ENCODE peak calls at places on chromosomes 11 and 22, in ten cellular contexts. One of them, this sample, is unnamed.
A peak's percentile ranks its signal among the peaks of the same experiment; 100 is the strongest.

GRCh38 chr22:39117585-39118191 is 20.6 kb downstream of the APOBEC3H start:
- DNase-seq in activated CD4-positive, alpha-beta T cell treated with anti-CD3 and anti-CD28 coated beads for 48 hours: peak; percentile 81
- DNase-seq in right lobe of liver: no peak
- DNase-seq in mesendoderm: peak; percentile 81
- DNase-seq in HEK293T: peak; percentile 43
- DNase-seq in HuH-7: peak; percentile 70
- DNase-seq in anterior cingulate cortex: no peak
- DNase-seq in activated naive CD4-positive, alpha-beta T cell treated with anti-CD3 and anti-CD28 coated beads, Interleukin-2, amount 50 U/mL, for 16 hours: peak; percentile 64
- DNase-seq in activated T-cell treated with anti-CD3 and anti-CD28 coated beads for 1 hour: peak; percentile 63
- DNase-seq in HAP-1: peak; percentile 77
- DNase-seq in this sample: peak; percentile 78

GRCh38 chr11:124961972-124962609 is 8.1 kb downstream of the CCDC15 start:
- DNase-seq in activated CD4-positive, alpha-beta T cell treated with anti-CD3 and anti-CD28 coated beads for 48 hours: no peak
- DNase-seq in right lobe of liver: no peak
- DNase-seq in mesendoderm: peak; percentile 73
- DNase-seq in HEK293T: peak; percentile 60
- DNase-seq in HuH-7: peak; percentile 37
- DNase-seq in anterior cingulate cortex: no peak
- DNase-seq in activated naive CD4-positive, alpha-beta T cell treated with anti-CD3 and anti-CD28 coated beads, Interleukin-2, amount 50 U/mL, for 16 hours: no peak
- DNase-seq in activated T-cell treated with anti-CD3 and anti-CD28 coated beads for 1 hour: no peak
- DNase-seq in HAP-1: peak; percentile 19
- DNase-seq in this sample: peak; percentile 88

GRCh38 chr11:35879361-35879760 is 64.5 kb upstream of the LDLRAD3 start:
- DNase-seq in activated CD4-positive, alpha-beta T cell treated with anti-CD3 and anti-CD28 coated beads for 48 hours: no peak
- DNase-seq in right lobe of liver: no peak
- DNase-seq in mesendoderm: peak; percentile 77
- DNase-seq in HEK293T: no peak
- DNase-seq in HuH-7: no peak
- DNase-seq in anterior cingulate cortex: no peak
- DNase-seq in activated naive CD4-positive, alpha-beta T cell treated with anti-CD3 and anti-CD28 coated beads, Interleukin-2, amount 50 U/mL, for 16 hours: no peak
- DNase-seq in activated T-cell treated with anti-CD3 and anti-CD28 coated beads for 1 hour: no peak
- DNase-seq in HAP-1: no peak
- DNase-seq in this sample: no peak

GRCh38 chr11:118180300-118180703 is 3.9 kb upstream of the SCN2B start:
- DNase-seq in activated CD4-positive, alpha-beta T cell treated with anti-CD3 and anti-CD28 coated beads for 48 hours: peak; percentile 35
- DNase-seq in right lobe of liver: peak; percentile 45
- DNase-seq in mesendoderm: peak; percentile 87
- DNase-seq in HEK293T: peak; percentile 71
- DNase-seq in HuH-7: no peak
- DNase-seq in anterior cingulate cortex: peak; percentile 91
- DNase-seq in activated naive CD4-positive, alpha-beta T cell treated with anti-CD3 and anti-CD28 coated beads, Interleukin-2, amount 50 U/mL, for 16 hours: no peak
- DNase-seq in activated T-cell treated with anti-CD3 and anti-CD28 coated beads for 1 hour: no peak
- DNase-seq in HAP-1: peak; percentile 75
- DNase-seq in this sample: peak; percentile 53

GRCh38 chr22:28783786-28784671 is 11.5 kb downstream of the CCDC117 start:
- DNase-seq in activated CD4-positive, alpha-beta T cell treated with anti-CD3 and anti-CD28 coated beads for 48 hours: no peak
- DNase-seq in right lobe of liver: no peak
- DNase-seq in mesendoderm: no peak
- DNase-seq in HEK293T: no peak
- DNase-seq in HuH-7: peak; percentile 92
- DNase-seq in anterior cingulate cortex: no peak
- DNase-seq in activated naive CD4-positive, alpha-beta T cell treated with anti-CD3 and anti-CD28 coated beads, Interleukin-2, amount 50 U/mL, for 16 hours: no peak
- DNase-seq in activated T-cell treated with anti-CD3 and anti-CD28 coated beads for 1 hour: no peak
- DNase-seq in HAP-1: no peak
- DNase-seq in this sample: no peak

GRCh38 chr11:74388678-74389327 is 9.4 kb downstream of the PGM2L1 start:
- DNase-seq in activated CD4-positive, alpha-beta T cell treated with anti-CD3 and anti-CD28 coated beads for 48 hours: peak; percentile 78
- DNase-seq in right lobe of liver: peak; percentile 68
- DNase-seq in mesendoderm: peak; percentile 82
- DNase-seq in HEK293T: peak; percentile 34
- DNase-seq in HuH-7: peak; percentile 23
- DNase-seq in anterior cingulate cortex: no peak
- DNase-seq in activated naive CD4-positive, alpha-beta T cell treated with anti-CD3 and anti-CD28 coated beads, Interleukin-2, amount 50 U/mL, for 16 hours: peak; percentile 69
- DNase-seq in activated T-cell treated with anti-CD3 and anti-CD28 coated beads for 1 hour: peak; percentile 59
- DNase-seq in HAP-1: peak; percentile 68
- DNase-seq in this sample: peak; percentile 80

GRCh38 chr11:33375688-33376311 is 118.6 kb downstream of the HIPK3 start:
- DNase-seq in activated CD4-positive, alpha-beta T cell treated with anti-CD3 and anti-CD28 coated beads for 48 hours: no peak
- DNase-seq in right lobe of liver: no peak
- DNase-seq in mesendoderm: peak; percentile 43
- DNase-seq in HEK293T: peak; percentile 20
- DNase-seq in HuH-7: no peak
- DNase-seq in anterior cingulate cortex: no peak
- DNase-seq in activated naive CD4-positive, alpha-beta T cell treated with anti-CD3 and anti-CD28 coated beads, Interleukin-2, amount 50 U/mL, for 16 hours: no peak
- DNase-seq in activated T-cell treated with anti-CD3 and anti-CD28 coated beads for 1 hour: no peak
- DNase-seq in HAP-1: peak; percentile 24
- DNase-seq in this sample: peak; percentile 45

GRCh38 chr11:94948070-94948617 is 25.2 kb downstream of the CWC15 start:
- DNase-seq in activated CD4-positive, alpha-beta T cell treated with anti-CD3 and anti-CD28 coated beads for 48 hours: no peak
- DNase-seq in right lobe of liver: no peak
- DNase-seq in mesendoderm: no peak
- DNase-seq in HEK293T: no peak
- DNase-seq in HuH-7: no peak
- DNase-seq in anterior cingulate cortex: no peak
- DNase-seq in activated naive CD4-positive, alpha-beta T cell treated with anti-CD3 and anti-CD28 coated beads, Interleukin-2, amount 50 U/mL, for 16 hours: no peak
- DNase-seq in activated T-cell treated with anti-CD3 and anti-CD28 coated beads for 1 hour: no peak
- DNase-seq in HAP-1: no peak
- DNase-seq in this sample: no peak

GRCh38 chr11:3014314-3014938 is 22.3 kb upstream of the NAP1L4 start:
- DNase-seq in activated CD4-positive, alpha-beta T cell treated with anti-CD3 and anti-CD28 coated beads for 48 hours: peak; percentile 63
- DNase-seq in right lobe of liver: no peak
- DNase-seq in mesendoderm: no peak
- DNase-seq in HEK293T: no peak
- DNase-seq in HuH-7: no peak
- DNase-seq in anterior cingulate cortex: no peak
- DNase-seq in activated naive CD4-positive, alpha-beta T cell treated with anti-CD3 and anti-CD28 coated beads, Interleukin-2, amount 50 U/mL, for 16 hours: peak; percentile 52
- DNase-seq in activated T-cell treated with anti-CD3 and anti-CD28 coated beads for 1 hour: peak; percentile 54
- DNase-seq in HAP-1: no peak
- DNase-seq in this sample: no peak

GRCh38 chr11:61516191-61516590 is 7.6 kb downstream of the LRRC10B start:
- DNase-seq in activated CD4-positive, alpha-beta T cell treated with anti-CD3 and anti-CD28 coated beads for 48 hours: no peak
- DNase-seq in right lobe of liver: no peak
- DNase-seq in mesendoderm: no peak
- DNase-seq in HEK293T: no peak
- DNase-seq in HuH-7: no peak
- DNase-seq in anterior cingulate cortex: no peak
- DNase-seq in activated naive CD4-positive, alpha-beta T cell treated with anti-CD3 and anti-CD28 coated beads, Interleukin-2, amount 50 U/mL, for 16 hours: no peak
- DNase-seq in activated T-cell treated with anti-CD3 and anti-CD28 coated beads for 1 hour: no peak
- DNase-seq in HAP-1: no peak
- DNase-seq in this sample: no peak

GRCh38 chr22:36192601-36193000 is 9.0 kb downstream of the APOL4 start:
- DNase-seq in activated CD4-positive, alpha-beta T cell treated with anti-CD3 and anti-CD28 coated beads for 48 hours: no peak
- DNase-seq in right lobe of liver: no peak
- DNase-seq in mesendoderm: no peak
- DNase-seq in HEK293T: no peak
- DNase-seq in HuH-7: no peak
- DNase-seq in anterior cingulate cortex: no peak
- DNase-seq in activated naive CD4-positive, alpha-beta T cell treated with anti-CD3 and anti-CD28 coated beads, Interleukin-2, amount 50 U/mL, for 16 hours: no peak
- DNase-seq in activated T-cell treated with anti-CD3 and anti-CD28 coated beads for 1 hour: no peak
- DNase-seq in HAP-1: peak; percentile 32
- DNase-seq in this sample: peak; percentile 49

GRCh38 chr11:68028802-68029475 is 1.5 kb upstream of the NDUFS8 start:
- DNase-seq in activated CD4-positive, alpha-beta T cell treated with anti-CD3 and anti-CD28 coated beads for 48 hours: no peak
- DNase-seq in right lobe of liver: no peak
- DNase-seq in mesendoderm: no peak
- DNase-seq in HEK293T: no peak
- DNase-seq in HuH-7: no peak
- DNase-seq in anterior cingulate cortex: no peak
- DNase-seq in activated naive CD4-positive, alpha-beta T cell treated with anti-CD3 and anti-CD28 coated beads, Interleukin-2, amount 50 U/mL, for 16 hours: no peak
- DNase-seq in activated T-cell treated with anti-CD3 and anti-CD28 coated beads for 1 hour: no peak
- DNase-seq in HAP-1: no peak
- DNase-seq in this sample: no peak

GRCh38 chr22:45859231-45860161 is 117.5 kb downstream of the WNT7B start:
- DNase-seq in activated CD4-positive, alpha-beta T cell treated with anti-CD3 and anti-CD28 coated beads for 48 hours: no peak
- DNase-seq in right lobe of liver: no peak
- DNase-seq in mesendoderm: no peak
- DNase-seq in HEK293T: no peak
- DNase-seq in HuH-7: no peak
- DNase-seq in anterior cingulate cortex: no peak
- DNase-seq in activated naive CD4-positive, alpha-beta T cell treated with anti-CD3 and anti-CD28 coated beads, Interleukin-2, amount 50 U/mL, for 16 hours: no peak
- DNase-seq in activated T-cell treated with anti-CD3 and anti-CD28 coated beads for 1 hour: no peak
- DNase-seq in HAP-1: no peak
- DNase-seq in this sample: no peak

GRCh38 chr11:11000546-11001283 is 142.9 kb upstream of the ZBED5 start:
- DNase-seq in activated CD4-positive, alpha-beta T cell treated with anti-CD3 and anti-CD28 coated beads for 48 hours: no peak
- DNase-seq in right lobe of liver: no peak
- DNase-seq in mesendoderm: no peak
- DNase-seq in HEK293T: no peak
- DNase-seq in HuH-7: no peak
- DNase-seq in anterior cingulate cortex: no peak
- DNase-seq in activated naive CD4-positive, alpha-beta T cell treated with anti-CD3 and anti-CD28 coated beads, Interleukin-2, amount 50 U/mL, for 16 hours: no peak
- DNase-seq in activated T-cell treated with anti-CD3 and anti-CD28 coated beads for 1 hour: no peak
- DNase-seq in HAP-1: no peak
- DNase-seq in this sample: no peak

GRCh38 chr11:1165256-1166041 is 7.7 kb downstream of the MUC5AC start:
- DNase-seq in activated CD4-positive, alpha-beta T cell treated with anti-CD3 and anti-CD28 coated beads for 48 hours: no peak
- DNase-seq in right lobe of liver: peak; percentile 39
- DNase-seq in mesendoderm: no peak
- DNase-seq in HEK293T: no peak
- DNase-seq in HuH-7: peak; percentile 13
- DNase-seq in anterior cingulate cortex: no peak
- DNase-seq in activated naive CD4-positive, alpha-beta T cell treated with anti-CD3 and anti-CD28 coated beads, Interleukin-2, amount 50 U/mL, for 16 hours: no peak
- DNase-seq in activated T-cell treated with anti-CD3 and anti-CD28 coated beads for 1 hour: no peak
- DNase-seq in HAP-1: no peak
- DNase-seq in this sample: no peak

GRCh38 chr22:19524170-19525115 is at the start of gene CLDN5:
- DNase-seq in activated CD4-positive, alpha-beta T cell treated with anti-CD3 and anti-CD28 coated beads for 48 hours: no peak
- DNase-seq in right lobe of liver: peak; percentile 57
- DNase-seq in mesendoderm: peak; percentile 26
- DNase-seq in HEK293T: peak; percentile 6
- DNase-seq in HuH-7: no peak
- DNase-seq in anterior cingulate cortex: no peak
- DNase-seq in activated naive CD4-positive, alpha-beta T cell treated with anti-CD3 and anti-CD28 coated beads, Interleukin-2, amount 50 U/mL, for 16 hours: no peak
- DNase-seq in activated T-cell treated with anti-CD3 and anti-CD28 coated beads for 1 hour: no peak
- DNase-seq in HAP-1: no peak
- DNase-seq in this sample: no peak

GRCh38 chr11:64835616-64836447 is 8.6 kb downstream of the CDC42BPG start:
- DNase-seq in activated CD4-positive, alpha-beta T cell treated with anti-CD3 and anti-CD28 coated beads for 48 hours: no peak
- DNase-seq in right lobe of liver: no peak
- DNase-seq in mesendoderm: no peak
- DNase-seq in HEK293T: no peak
- DNase-seq in HuH-7: no peak
- DNase-seq in anterior cingulate cortex: no peak
- DNase-seq in activated naive CD4-positive, alpha-beta T cell treated with anti-CD3 and anti-CD28 coated beads, Interleukin-2, amount 50 U/mL, for 16 hours: no peak
- DNase-seq in activated T-cell treated with anti-CD3 and anti-CD28 coated beads for 1 hour: no peak
- DNase-seq in HAP-1: no peak
- DNase-seq in this sample: no peak

GRCh38 chr11:2587132-2587930 is 112.5 kb downstream of the KCNQ1OT1 start:
- DNase-seq in activated CD4-positive, alpha-beta T cell treated with anti-CD3 and anti-CD28 coated beads for 48 hours: no peak
- DNase-seq in right lobe of liver: peak; percentile 42
- DNase-seq in mesendoderm: no peak
- DNase-seq in HEK293T: no peak
- DNase-seq in HuH-7: peak; percentile 11
- DNase-seq in anterior cingulate cortex: no peak
- DNase-seq in activated naive CD4-positive, alpha-beta T cell treated with anti-CD3 and anti-CD28 coated beads, Interleukin-2, amount 50 U/mL, for 16 hours: no peak
- DNase-seq in activated T-cell treated with anti-CD3 and anti-CD28 coated beads for 1 hour: no peak
- DNase-seq in HAP-1: peak; percentile 7
- DNase-seq in this sample: no peak

GRCh38 chr22:50296658-50297490 is 10.6 kb downstream of the PLXNB2 start:
- DNase-seq in activated CD4-positive, alpha-beta T cell treated with anti-CD3 and anti-CD28 coated beads for 48 hours: no peak
- DNase-seq in right lobe of liver: peak; percentile 85
- DNase-seq in mesendoderm: no peak
- DNase-seq in HEK293T: no peak
- DNase-seq in HuH-7: no peak
- DNase-seq in anterior cingulate cortex: no peak
- DNase-seq in activated naive CD4-positive, alpha-beta T cell treated with anti-CD3 and anti-CD28 coated beads, Interleukin-2, amount 50 U/mL, for 16 hours: no peak
- DNase-seq in activated T-cell treated with anti-CD3 and anti-CD28 coated beads for 1 hour: no peak
- DNase-seq in HAP-1: no peak
- DNase-seq in this sample: no peak

GRCh38 chr11:94794287-94795168 is 26.4 kb downstream of the AMOTL1 start:
- DNase-seq in activated CD4-positive, alpha-beta T cell treated with anti-CD3 and anti-CD28 coated beads for 48 hours: no peak
- DNase-seq in right lobe of liver: peak; percentile 87
- DNase-seq in mesendoderm: no peak
- DNase-seq in HEK293T: no peak
- DNase-seq in HuH-7: no peak
- DNase-seq in anterior cingulate cortex: no peak
- DNase-seq in activated naive CD4-positive, alpha-beta T cell treated with anti-CD3 and anti-CD28 coated beads, Interleukin-2, amount 50 U/mL, for 16 hours: no peak
- DNase-seq in activated T-cell treated with anti-CD3 and anti-CD28 coated beads for 1 hour: no peak
- DNase-seq in HAP-1: no peak
- DNase-seq in this sample: peak; percentile 64

GRCh38 chr11:13073119-13073981 is 64.2 kb downstream of the RASSF10 start:
- DNase-seq in activated CD4-positive, alpha-beta T cell treated with anti-CD3 and anti-CD28 coated beads for 48 hours: no peak
- DNase-seq in right lobe of liver: no peak
- DNase-seq in mesendoderm: no peak
- DNase-seq in HEK293T: no peak
- DNase-seq in HuH-7: no peak
- DNase-seq in anterior cingulate cortex: no peak
- DNase-seq in activated naive CD4-positive, alpha-beta T cell treated with anti-CD3 and anti-CD28 coated beads, Interleukin-2, amount 50 U/mL, for 16 hours: no peak
- DNase-seq in activated T-cell treated with anti-CD3 and anti-CD28 coated beads for 1 hour: no peak
- DNase-seq in HAP-1: no peak
- DNase-seq in this sample: no peak

This sample was measured in SK-MEL-5.